ENCODE peak calls at places on chromosomes 5 and 9, in eight cellular contexts. K is IMR-90, M is HEK293T, O is NCI-H1417, R is NCI-H510A treated with DMSO at 0.1 percent for 48 hours, N is T1000, J is GM19239, G is NCI-H1105 treated with DMSO at 0.1 percent for 48 hours. Z is an unnamed sample.

GRCh38 chr5:122120957-122121356 is 8.4 kb upstream of the ZNF474 start:
- DNase-seq in O (no peak), R (no peak), J (no peak), K (peak; percentile 29), G (no peak), N (no peak), M (no peak), Z (no peak)

GRCh38 chr9:136090060-136090735 is 4.9 kb downstream of the NACC2 start:
- DNase-seq in G (no peak), K (no peak), M (no peak), J (no peak), O (no peak), N (no peak), R (no peak), Z (no peak)

GRCh38 chr5:89308606-89309040 is 425.6 kb upstream of the MEF2C start:
- DNase-seq in O (no peak), G (no peak), R (no peak), K (no peak), M (no peak), J (no peak), N (no peak), Z (no peak)

GRCh38 chr9:38482918-38483592 is 58.8 kb upstream of the IGFBPL1 start:
- DNase-seq in M (no peak), N (no peak), G (no peak), R (no peak), K (no peak), O (no peak), J (no peak), Z (no peak)

GRCh38 chr9:744046-744712 is 97.3 kb upstream of the DMRT1 start:
- DNase-seq in O (no peak), K (no peak), M (no peak), N (no peak), G (no peak), J (no peak), R (no peak), Z (no peak)

GRCh38 chr5:151001436-151001835 is 19.0 kb upstream of the GPX3 start:
- DNase-seq in R (no peak), K (no peak), M (no peak), J (no peak), N (no peak), G (no peak), O (no peak), Z (no peak)

GRCh38 chr9:87510251-87510683 is 12.6 kb downstream of the DAPK1 start:
- DNase-seq in R (no peak), K (no peak), G (no peak), M (no peak), O (no peak), N (no peak), J (no peak), Z (no peak)

GRCh38 chr5:65034029-65034781 is 265.5 kb downstream of the CWC27 start:
- DNase-seq in K (no peak), R (no peak), N (no peak), O (peak; percentile 64), M (no peak), G (no peak), J (no peak), Z (no peak)

GRCh38 chr9:105647595-105648349 is 14.5 kb upstream of the TAL2 start:
- DNase-seq in K (peak; percentile 16), R (no peak), N (no peak), O (no peak), M (no peak), J (no peak), G (no peak), Z (no peak)